ENCODE peak calls at places on chromosomes 16 and 17, in six cellular contexts. T, J, G, R, L and P are unnamed samples.
A peak's percentile ranks its signal among the peaks of the same experiment; 100 is the strongest.

GRCh38 chr16:49441366-49441780 is 67.8 kb downstream of the C16orf78 start:
- DNase-seq in T (peak; percentile 41), J (peak; percentile 41), G (peak; percentile 81), R (no peak), L (peak; percentile 52), P (peak; percentile 7)

GRCh38 chr17:61129876-61130275 is 269.8 kb upstream of the TBX2 start:
- DNase-seq in T (no peak), J (no peak), G (no peak), R (no peak), L (no peak), P (no peak)

GRCh38 chr16:4067262-4068001 is 48.8 kb downstream of the ADCY9 start:
- DNase-seq in T (no peak), J (no peak), G (no peak), R (no peak), L (no peak), P (no peak)

GRCh38 chr17:43224146-43224705 is 4.2 kb downstream of the CCDC200 start:
- DNase-seq in T (no peak), J (no peak), G (no peak), R (no peak), L (no peak), P (no peak)

GRCh38 chr16:83206426-83206825 is 579.7 kb downstream of the CDH13 start:
- DNase-seq in T (no peak), J (no peak), G (no peak), R (no peak), L (no peak), P (no peak)

GRCh38 chr16:85349413-85350145 is 237.3 kb upstream of the CIBAR2 start:
- DNase-seq in T (no peak), J (no peak), G (no peak), R (no peak), L (no peak), P (no peak)

GRCh38 chr17:8742274-8742673 is 2.4 kb downstream of the CCDC42 start:
- DNase-seq in T (no peak), J (no peak), G (no peak), R (no peak), L (no peak), P (no peak)

GRCh38 chr16:50414152-50414551 is 45.4 kb upstream of the BRD7 start:
- DNase-seq in T (no peak), J (no peak), G (no peak), R (no peak), L (no peak), P (no peak)

GRCh38 chr17:49219987-49220386 is 9.5 kb downstream of the ABI3 start:
- DNase-seq in T (no peak), J (no peak), G (no peak), R (no peak), L (no peak), P (peak; percentile 50)

GRCh38 chr16:65032397-65032796 is 89.5 kb downstream of the CDH11 start:
- DNase-seq in T (no peak), J (no peak), G (no peak), R (no peak), L (no peak), P (no peak)

GRCh38 chr16:48317614-48318013 is 67.6 kb downstream of the SIAH1 start:
- DNase-seq in T (no peak), J (no peak), G (no peak), R (no peak), L (no peak), P (no peak)

GRCh38 chr17:37558299-37558698 is 50.9 kb downstream of the SYNRG start:
- DNase-seq in T (no peak), J (no peak), G (no peak), R (no peak), L (no peak), P (no peak)

GRCh38 chr16:67128417-67128816 is 18.7 kb downstream of the PHAF1 start:
- DNase-seq in T (no peak), J (no peak), G (no peak), R (no peak), L (no peak), P (no peak)

GRCh38 chr17:78515480-78515879 is 61.7 kb downstream of the DNAH17 start:
- DNase-seq in T (no peak), J (no peak), G (no peak), R (no peak), L (no peak), P (no peak)

GRCh38 chr17:79461041-79461440 is 149.8 kb downstream of the RBFOX3 start:
- DNase-seq in T (no peak), J (no peak), G (no peak), R (no peak), L (no peak), P (no peak)

GRCh38 chr17:49157784-49158183 is 25.2 kb downstream of the B4GALNT2 start:
- DNase-seq in T (no peak), J (no peak), G (no peak), R (no peak), L (no peak), P (peak; percentile 38)

GRCh38 chr16:89561195-89562026 is 929 bp downstream of the RPL13 start:
- DNase-seq in T (no peak), J (no peak), G (no peak), R (no peak), L (no peak), P (no peak)

GRCh38 chr17:1724869-1725641 is 551 bp downstream of the WDR81 start:
- DNase-seq in T (no peak), J (no peak), G (no peak), R (peak; percentile 72), L (no peak), P (no peak)

GRCh38 chr16:14579266-14579665 is 50.8 kb downstream of the PARN start:
- DNase-seq in T (no peak), J (peak; percentile 21), G (no peak), R (no peak), L (no peak), P (no peak)
- H3K36me3 ChIP-seq in T (peaks cover 99% of the 10 kb centered on the region), J (no peaks in the 10 kb centered on the region), G (peaks cover 65% of the 10 kb centered on the region), R (peaks cover 93% of the 10 kb centered on the region), L (peaks cover 64% of the 10 kb centered on the region), P (peaks cover 1% of the 10 kb centered on the region)

DNA sequence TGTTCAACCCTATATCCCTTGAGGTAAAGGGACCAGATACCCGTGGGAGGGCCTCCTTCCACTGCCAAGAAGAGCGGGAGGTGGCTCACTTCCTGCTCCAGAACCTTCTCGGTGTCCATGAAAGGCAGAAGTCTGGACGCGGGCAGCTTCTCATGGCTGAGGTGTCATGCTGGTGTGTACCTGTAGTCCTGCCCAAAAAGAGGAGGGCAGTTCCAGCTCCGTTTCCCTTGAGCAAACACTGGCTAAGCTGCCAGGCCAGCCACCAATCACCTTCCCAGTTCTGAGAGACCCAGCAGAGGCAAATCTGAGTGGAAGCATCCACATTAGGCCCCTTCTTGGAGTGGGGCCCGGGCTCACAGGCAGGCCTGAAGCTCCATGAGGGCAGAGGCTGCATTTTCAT is 5.6 kb downstream of the TMEM11 start:
- DNase-seq in T (no peak), J (no peak), G (no peak), R (no peak), L (no peak), P (no peak)
- H3K36me3 ChIP-seq in T (peaks cover 16% of the 10 kb centered on the region), J (no peaks in the 10 kb centered on the region), G (peaks cover 4% of the 10 kb centered on the region), R (peaks cover 40% of the 10 kb centered on the region), L (no peaks in the 10 kb centered on the region), P (peaks cover 1% of the 10 kb centered on the region)

DNA sequence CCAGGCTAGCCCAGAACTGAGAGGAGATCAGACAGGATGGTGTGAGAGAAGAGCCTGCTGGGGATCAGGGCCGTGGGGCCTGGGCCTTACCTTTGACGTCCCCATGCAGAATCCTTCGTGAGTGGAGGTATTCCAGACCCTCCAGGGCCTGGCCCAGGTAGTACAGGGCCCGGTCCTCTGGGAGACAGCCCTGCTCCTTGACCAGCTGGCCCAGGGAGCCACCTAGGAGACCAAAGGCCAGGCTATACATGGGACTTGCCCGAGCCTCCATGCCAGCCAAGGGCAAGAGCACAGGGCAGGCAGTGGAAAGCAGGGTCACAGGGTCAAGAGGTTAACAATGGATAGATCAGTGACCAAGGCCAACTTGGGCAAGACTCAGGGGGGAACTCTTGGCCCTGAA is 12.1 kb upstream of the SPATA32 start:
- DNase-seq in T (no peak), J (no peak), G (no peak), R (no peak), L (no peak), P (no peak)
- H3K36me3 ChIP-seq in T (peaks cover 57% of the 10 kb centered on the region), J (peaks cover 11% of the 10 kb centered on the region), G (peaks cover 34% of the 10 kb centered on the region), R (peaks cover 56% of the 10 kb centered on the region), L (peaks cover 4% of the 10 kb centered on the region), P (no peaks in the 10 kb centered on the region)

DNA sequence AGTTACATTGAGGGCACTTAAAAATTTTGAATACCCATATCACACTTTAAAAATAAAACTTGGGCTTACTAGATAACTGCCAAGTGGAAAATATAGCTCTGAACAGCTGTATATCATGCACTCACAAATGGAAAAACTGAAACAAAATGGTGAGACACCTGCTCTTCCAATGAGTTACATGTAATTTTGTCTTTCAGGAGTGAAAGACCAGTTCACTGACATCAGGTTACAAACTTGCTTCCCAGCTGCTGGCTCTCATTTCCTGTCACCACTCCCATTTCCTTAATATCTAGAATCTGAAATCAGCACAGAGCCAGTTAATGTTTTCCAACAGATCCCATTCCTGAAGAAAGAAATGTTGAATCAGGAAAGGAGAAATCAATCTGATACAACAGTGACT is 10.8 kb downstream of the CSNK2A2 start:
- DNase-seq in T (no peak), J (no peak), G (no peak), R (no peak), L (no peak), P (no peak)
- H3K36me3 ChIP-seq in T (peaks cover 100% of the 10 kb centered on the region), J (peaks cover 4% of the 10 kb centered on the region), G (peaks cover 29% of the 10 kb centered on the region), R (peaks cover 89% of the 10 kb centered on the region), L (peaks cover 72% of the 10 kb centered on the region), P (peaks cover 9% of the 10 kb centered on the region)

GRCh38 chr17:76732734-76733617 is 4.2 kb downstream of the SRSF2 start:
- DNase-seq in T (no peak), J (no peak), G (no peak), R (no peak), L (no peak), P (no peak)
- H3K36me3 ChIP-seq in T (peaks cover 55% of the 10 kb centered on the region), J (no peaks in the 10 kb centered on the region), G (peaks cover 19% of the 10 kb centered on the region), R (peaks cover 72% of the 10 kb centered on the region), L (peaks cover 36% of the 10 kb centered on the region), P (peaks cover 11% of the 10 kb centered on the region)

GRCh38 chr17:58503876-58504275 is 10.6 kb downstream of the MTMR4 start:
- DNase-seq in T (no peak), J (no peak), G (no peak), R (no peak), L (no peak), P (no peak)
- H3K36me3 ChIP-seq in T (peaks cover 100% of the 10 kb centered on the region), J (no peaks in the 10 kb centered on the region), G (peaks cover 39% of the 10 kb centered on the region), R (peaks cover 100% of the 10 kb centered on the region), L (peaks cover 62% of the 10 kb centered on the region), P (peaks cover 12% of the 10 kb centered on the region)